ENCODE peak calls at places on chromosomes 4 and X, in five cellular contexts. C, S, H, T and I are unnamed samples. For H3K27me3, the result is how much of the 10 kb centered on the place peaks cover.

GRCh38 chrX:10159069-10159468 is 2.3 kb downstream of the CLCN4 start:
- DNase-seq in C (no peak), S (no peak), H (no peak), T (no peak), I (no peak)

GRCh38 chrX:153924149-153924861 is 1.8 kb downstream of the ARHGAP4 start:
- DNase-seq in C (no peak), S (no peak), H (peak), T (peak), I (no peak)

GRCh38 chr4:186067757-186068385 is 1.1 kb upstream of the TLR3 start:
- DNase-seq in C (no peak), S (peak), H (peak), T (peak), I (peak)

GRCh38 chrX:65689377-65689776 is 21.9 kb downstream of the MSN start:
- DNase-seq in C (no peak), S (no peak), H (no peak), T (no peak), I (no peak)

GRCh38 chr4:55880652-55881280 is 27.3 kb downstream of the EXOC1 start:
- DNase-seq in C (no peak), S (no peak), H (no peak), T (no peak), I (no peak)

GRCh38 chr4:67451464-67451863 is 93.8 kb downstream of the CENPC start:
- DNase-seq in C (no peak), S (no peak), H (peak), T (no peak), I (no peak)

GRCh38 chr4:40731792-40732245 is 17.9 kb upstream of the NSUN7 start:
- DNase-seq in C (no peak), S (peak), H (no peak), T (peak), I (no peak)

GRCh38 chr4:75848891-75849290 is 53.4 kb downstream of the PPEF2 start:
- DNase-seq in C (no peak), S (no peak), H (peak), T (no peak), I (no peak)

GRCh38 chr4:23614284-23614892 is 275.5 kb downstream of the PPARGC1A start:
- DNase-seq in C (no peak), S (no peak), H (peak), T (no peak), I (no peak)

GRCh38 chr4:158201310-158201709 is 9.0 kb upstream of the TMEM144 start:
- DNase-seq in C (no peak), S (no peak), H (no peak), T (no peak), I (no peak)

GRCh38 chr4:124060261-124060918 is 652.1 kb downstream of the ANKRD50 start:
- DNase-seq in C (no peak), S (no peak), H (peak), T (peak), I (peak)

GRCh38 chr4:80295331-80295730 is 28.9 kb downstream of the FGF5 start:
- DNase-seq in C (no peak), S (no peak), H (no peak), T (no peak), I (no peak)

GRCh38 chrX:18702362-18703195 is 4.9 kb upstream of the PPEF1 start:
- DNase-seq in C (no peak), S (no peak), H (peak), T (no peak), I (no peak)

GRCh38 chrX:31279359-31279758 is 207.5 kb upstream of the FTHL17 start:
- DNase-seq in C (no peak), S (no peak), H (peak), T (no peak), I (no peak)

GRCh38 chrX:107398115-107398514 is 51.3 kb upstream of the FRMPD3 start:
- DNase-seq in C (no peak), S (no peak), H (no peak), T (peak), I (no peak)

GRCh38 chr4:120034913-120035312 is 31.7 kb downstream of the MAD2L1 start:
- DNase-seq in C (no peak), S (no peak), H (no peak), T (no peak), I (no peak)

GRCh38 chrX:106752101-106752678 is 25.7 kb downstream of the RNF128 start:
- DNase-seq in C (no peak), S (no peak), H (no peak), T (no peak), I (no peak)

GRCh38 chrX:130176354-130176776 is 4.6 kb downstream of the RAB33A start:
- DNase-seq in C (no peak), S (no peak), H (peak), T (no peak), I (no peak)

GRCh38 chr4:16027114-16027513 is 56.7 kb downstream of the PROM1 start:
- DNase-seq in C (no peak), S (no peak), H (peak), T (no peak), I (no peak)

GRCh38 chrX:150324035-150324728 is 38.9 kb upstream of the MAMLD1 start:
- DNase-seq in C (no peak), S (no peak), H (peak), T (no peak), I (no peak)

GRCh38 chrX:105821471-105822081 is 763 bp upstream of the NRK start:
- DNase-seq in C (no peak), S (peak), H (peak), T (no peak), I (no peak)

GRCh38 chr4:153233761-153234371 is 29.6 kb downstream of the TRIM2 start:
- DNase-seq in C (no peak), S (no peak), H (peak), T (no peak), I (no peak)

GRCh38 chr4:996994-997374 is 3.8 kb upstream of the SLC26A1 start:
- DNase-seq in C (no peak), S (no peak), H (no peak), T (peak), I (no peak)
- H3K4me3 ChIP-seq in C (peak), S (peak), H (no peak), T (peak), I (no peak)

DNA sequence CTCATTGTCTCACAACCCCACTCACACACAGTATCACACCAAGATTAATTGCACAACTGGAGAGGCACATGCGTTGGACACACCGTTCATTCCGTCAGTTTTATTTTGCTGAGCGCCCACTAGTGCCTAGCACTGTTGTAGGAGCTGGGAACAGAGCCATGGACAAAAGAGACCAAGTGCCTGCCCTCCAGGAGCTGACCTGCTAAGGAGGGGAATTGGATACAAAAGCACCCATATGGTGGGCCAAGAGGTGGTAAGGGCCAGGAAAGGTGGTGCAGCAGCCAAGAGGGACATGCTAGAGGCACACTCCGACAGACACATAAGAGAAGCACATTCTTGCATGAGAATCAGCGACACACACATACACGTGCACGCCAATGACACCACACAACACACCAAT is 705 bp upstream of the CRMP1 start:
- DNase-seq in C (no peak), S (no peak), H (no peak), T (no peak), I (no peak)
- H3K27me3 ChIP-seq in C (under half), S (half or more), H (under half), T (half or more), I (under half)

DNA sequence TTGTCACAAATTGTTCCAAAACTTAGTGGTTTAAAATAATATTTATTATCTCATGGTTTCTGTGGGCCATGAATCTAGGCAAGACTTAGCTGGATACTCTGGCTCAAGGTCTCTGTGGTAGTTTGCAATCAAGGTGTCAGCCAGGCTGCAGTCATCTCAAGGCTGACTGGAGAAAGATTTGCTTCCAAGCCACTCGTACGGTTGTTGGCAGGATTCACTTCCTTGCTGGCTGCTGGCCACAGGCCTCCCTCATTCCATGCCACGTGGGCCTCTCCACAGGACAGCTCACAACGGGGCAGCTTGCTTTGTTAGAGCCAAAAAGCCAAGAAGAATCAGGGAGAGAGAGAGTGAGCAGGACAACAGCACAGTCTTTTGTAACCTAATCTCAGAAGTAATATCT is 101.4 kb downstream of the WWC2 start:
- DNase-seq in C (no peak), S (peak), H (peak), T (peak), I (no peak)
- H3K27ac ChIP-seq in C (no peak), S (no peak), H (peak), T (no peak), I (no peak)

DNA sequence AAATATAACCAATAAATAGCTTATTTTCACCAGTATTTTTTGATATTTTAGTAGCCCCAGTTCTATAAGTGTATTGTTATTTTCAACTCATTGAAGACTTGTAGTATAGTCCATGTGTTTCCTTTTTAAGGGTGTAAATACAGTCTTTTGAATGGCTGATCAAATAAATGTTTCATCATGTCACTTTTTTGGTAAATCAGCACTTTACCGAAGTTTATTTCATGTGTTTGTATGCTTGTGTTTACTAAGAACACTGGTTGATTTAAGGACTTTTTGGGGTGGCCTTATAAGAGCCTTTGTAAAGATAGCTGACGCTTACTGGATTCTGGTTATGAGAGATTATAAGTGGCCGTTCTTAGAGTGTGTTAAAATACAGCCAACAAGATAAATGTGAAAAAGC is 2.6 kb downstream of the UBE2K start:
- DNase-seq in C (no peak), S (no peak), H (no peak), T (no peak), I (no peak)
- H3K4me3 ChIP-seq in C (peak), S (peak), H (peak), T (peak), I (no peak)